ENCODE peak calls at places on chromosomes 12 and 14, in seven cellular contexts. N, A, W, Z, V, Q and M are unnamed samples.

GRCh38 chr14:70808402-70809237 is 693 bp downstream of the MAP3K9 start:
- DNase-seq in N (peak; percentile 60), A (peak; percentile 9), W (no peak), Z (no peak), V (no peak), Q (no peak), M (no peak)

GRCh38 chr14:101217972-101218371 is 314.4 kb upstream of the RTL1 start:
- DNase-seq in N (no peak), A (no peak), W (no peak), Z (no peak), V (no peak), Q (no peak), M (no peak)

GRCh38 chr14:45904313-45904712 is 651.3 kb upstream of the MIS18BP1 start:
- DNase-seq in N (no peak), A (no peak), W (no peak), Z (no peak), V (no peak), Q (no peak), M (no peak)

GRCh38 chr12:4849024-4849594 is 60.6 kb upstream of the KCNA1 start:
- DNase-seq in N (peak; percentile 9), A (no peak), W (no peak), Z (no peak), V (peak; percentile 13), Q (no peak), M (no peak)

GRCh38 chr14:104925941-104926609 is 1.4 kb downstream of the PLD4 start:
- DNase-seq in N (no peak), A (peak; percentile 6), W (no peak), Z (no peak), V (no peak), Q (no peak), M (no peak)

GRCh38 chr12:121087467-121088207 is 45.0 kb upstream of the P2RX7 start:
- DNase-seq in N (no peak), A (no peak), W (no peak), Z (no peak), V (no peak), Q (no peak), M (no peak)

GRCh38 chr12:115895247-115895646 is 382.2 kb downstream of the MED13L start:
- DNase-seq in N (no peak), A (no peak), W (no peak), Z (no peak), V (no peak), Q (no peak), M (no peak)

GRCh38 chr12:53344487-53344823 is 8.3 kb upstream of the SP7 start:
- DNase-seq in N (no peak), A (no peak), W (no peak), Z (no peak), V (no peak), Q (no peak), M (no peak)

GRCh38 chr12:42905419-42905705 is 315.8 kb upstream of the PRICKLE1 start:
- DNase-seq in N (no peak), A (no peak), W (no peak), Z (no peak), V (no peak), Q (no peak), M (no peak)

GRCh38 chr12:52091869-52092268 is 12.4 kb downstream of the SMIM41 start:
- DNase-seq in N (peak; percentile 15), A (no peak), W (no peak), Z (no peak), V (no peak), Q (no peak), M (no peak)

GRCh38 chr12:3204143-3204542 is 127.0 kb downstream of the TSPAN9 start:
- DNase-seq in N (peak; percentile 77), A (peak; percentile 16), W (no peak), Z (no peak), V (no peak), Q (no peak), M (no peak)

GRCh38 chr12:31620311-31620710 is 29.4 kb upstream of the DENND5B start:
- DNase-seq in N (no peak), A (no peak), W (no peak), Z (no peak), V (no peak), Q (no peak), M (no peak)

GRCh38 chr12:65208957-65209654 is 39.7 kb downstream of the LEMD3 start:
- DNase-seq in N (no peak), A (no peak), W (no peak), Z (no peak), V (no peak), Q (no peak), M (no peak)

GRCh38 chr12:54421175-54421872 is 2.3 kb upstream of the ITGA5 start:
- DNase-seq in N (no peak), A (no peak), W (no peak), Z (no peak), V (no peak), Q (no peak), M (no peak)

GRCh38 chr12:83954071-83954789 is 958.4 kb downstream of the SLC6A15 start:
- DNase-seq in N (no peak), A (no peak), W (no peak), Z (no peak), V (no peak), Q (no peak), M (no peak)

GRCh38 chr12:68359669-68360068 is 27.5 kb upstream of the MDM1 start:
- DNase-seq in N (no peak), A (no peak), W (no peak), Z (no peak), V (peak; percentile 68), Q (no peak), M (no peak)

GRCh38 chr12:84767079-84767478 is 145.5 kb downstream of the SLC6A15 start:
- DNase-seq in N (no peak), A (no peak), W (no peak), Z (no peak), V (no peak), Q (no peak), M (no peak)

GRCh38 chr14:34722723-34723545 is 8.5 kb upstream of the CFL2 start:
- DNase-seq in N (peak; percentile 18), A (peak; percentile 23), W (peak; percentile 13), Z (no peak), V (peak; percentile 47), Q (peak; percentile 92), M (no peak)

GRCh38 chr12:45939759-45940158 is 50.6 kb downstream of the SCAF11 start:
- DNase-seq in N (no peak), A (no peak), W (no peak), Z (no peak), V (no peak), Q (no peak), M (no peak)

GRCh38 chr14:101465795-101466448 is 95.4 kb upstream of the DIO3 start:
- DNase-seq in N (no peak), A (no peak), W (no peak), Z (no peak), V (no peak), Q (no peak), M (no peak)

GRCh38 chr12:57844725-57845477 is 1.6 kb downstream of the CTDSP2 start:
- DNase-seq in N (no peak), A (peak; percentile 30), W (no peak), Z (no peak), V (peak; percentile 94), Q (no peak), M (peak; percentile 50)

GRCh38 chr14:43539210-43539609 is 967.9 kb downstream of the FSCB start:
- DNase-seq in N (no peak), A (peak; percentile 9), W (no peak), Z (no peak), V (peak; percentile 19), Q (no peak), M (peak; percentile 26)

GRCh38 chr14:58133739-58134138 is 18.3 kb downstream of the ARMH4 start:
- DNase-seq in N (no peak), A (no peak), W (no peak), Z (no peak), V (no peak), Q (no peak), M (no peak)